ENCODE peak calls at places on chromosome 5, in five cellular contexts. One of them, this sample, is unnamed.

GRCh38 chr5:64767959-64768357 is 533 bp downstream of the SREK1IP1 start:
- DNase-seq in NCI-H2029 treated with DMSO at 0.1 percent for 48 hours: no peak
- DNase-seq in H4: no peak
- DNase-seq in activated T-cell treated with anti-CD3 and anti-CD28 coated beads for 4 hours: peak
- DNase-seq in Ammon's horn: peak
- DNase-seq in this sample: no peak

GRCh38 chr5:91425046-91425445 is 41.9 kb upstream of the ARRDC3 start:
- DNase-seq in H4: no peak
- DNase-seq in Ammon's horn: no peak
- DNase-seq in activated T-cell treated with anti-CD3 and anti-CD28 coated beads for 4 hours: no peak
- DNase-seq in NCI-H2029 treated with DMSO at 0.1 percent for 48 hours: no peak
- DNase-seq in this sample: no peak

GRCh38 chr5:141421489-141421855 is 621 bp downstream of the PCDHGA11 start:
- DNase-seq in NCI-H2029 treated with DMSO at 0.1 percent for 48 hours: no peak
- DNase-seq in Ammon's horn: no peak
- DNase-seq in H4: no peak
- DNase-seq in activated T-cell treated with anti-CD3 and anti-CD28 coated beads for 4 hours: no peak
- DNase-seq in this sample: no peak

GRCh38 chr5:96868603-96869371 is 7.5 kb upstream of the ERAP2 start:
- DNase-seq in activated T-cell treated with anti-CD3 and anti-CD28 coated beads for 4 hours: no peak
- DNase-seq in H4: peak
- DNase-seq in NCI-H2029 treated with DMSO at 0.1 percent for 48 hours: peak
- DNase-seq in Ammon's horn: peak
- DNase-seq in this sample: no peak

GRCh38 chr5:110807174-110807573 is 68.4 kb downstream of the SLC25A46 start:
- DNase-seq in Ammon's horn: peak
- DNase-seq in activated T-cell treated with anti-CD3 and anti-CD28 coated beads for 4 hours: no peak
- DNase-seq in NCI-H2029 treated with DMSO at 0.1 percent for 48 hours: no peak
- DNase-seq in H4: no peak
- DNase-seq in this sample: no peak

GRCh38 chr5:148584103-148584502 is 70.2 kb downstream of the HTR4 start:
- DNase-seq in Ammon's horn: no peak
- DNase-seq in NCI-H2029 treated with DMSO at 0.1 percent for 48 hours: no peak
- DNase-seq in activated T-cell treated with anti-CD3 and anti-CD28 coated beads for 4 hours: no peak
- DNase-seq in H4: no peak
- DNase-seq in this sample: no peak

GRCh38 chr5:57456056-57456455 is 26.6 kb downstream of the ACTBL2 start:
- DNase-seq in H4: no peak
- DNase-seq in NCI-H2029 treated with DMSO at 0.1 percent for 48 hours: no peak
- DNase-seq in activated T-cell treated with anti-CD3 and anti-CD28 coated beads for 4 hours: no peak
- DNase-seq in Ammon's horn: no peak
- DNase-seq in this sample: no peak

GRCh38 chr5:91381134-91381773 is 1.9 kb downstream of the ARRDC3 start:
- DNase-seq in H4: no peak
- DNase-seq in NCI-H2029 treated with DMSO at 0.1 percent for 48 hours: peak
- DNase-seq in Ammon's horn: no peak
- DNase-seq in activated T-cell treated with anti-CD3 and anti-CD28 coated beads for 4 hours: no peak
- DNase-seq in this sample: no peak

GRCh38 chr5:144205141-144205551 is 34.5 kb downstream of the KCTD16 start:
- DNase-seq in H4: peak
- DNase-seq in activated T-cell treated with anti-CD3 and anti-CD28 coated beads for 4 hours: no peak
- DNase-seq in NCI-H2029 treated with DMSO at 0.1 percent for 48 hours: peak
- DNase-seq in Ammon's horn: peak
- DNase-seq in this sample: no peak

GRCh38 chr5:100828071-100828689 is 74.9 kb downstream of the ST8SIA4 start:
- DNase-seq in Ammon's horn: peak
- DNase-seq in H4: no peak
- DNase-seq in NCI-H2029 treated with DMSO at 0.1 percent for 48 hours: no peak
- DNase-seq in activated T-cell treated with anti-CD3 and anti-CD28 coated beads for 4 hours: no peak
- DNase-seq in this sample: no peak

GRCh38 chr5:172935096-172935495 is 24.1 kb upstream of the RPL26L1 start:
- DNase-seq in Ammon's horn: no peak
- DNase-seq in H4: no peak
- DNase-seq in NCI-H2029 treated with DMSO at 0.1 percent for 48 hours: no peak
- DNase-seq in activated T-cell treated with anti-CD3 and anti-CD28 coated beads for 4 hours: no peak
- DNase-seq in this sample: no peak